ENCODE peak calls at places on chromosomes 2 and 18, in six cellular contexts. F is fibroblast of mammary gland, K is choroid plexus epithelial cell, P is A549, B is cardiac fibroblast, O is IMR-90. Z is an unnamed sample.

GRCh38 chr18:27964811-27965210 is 212.1 kb downstream of the CDH2 start:
- DNase-seq in B (peak), K (peak), P (peak), O (peak), F (no peak), Z (peak)

GRCh38 chr2:173720310-173720709 is 244.9 kb downstream of the SP3 start:
- DNase-seq in F (peak), O (peak), K (peak), P (no peak), B (peak), Z (peak)

GRCh38 chr2:74183878-74184277 is 5.2 kb upstream of the MOB1A start:
- DNase-seq in F (no peak), O (no peak), P (no peak), B (no peak), K (no peak), Z (no peak)

GRCh38 chr18:35770360-35770759 is 188.8 kb downstream of the GALNT1 start:
- DNase-seq in F (peak), K (no peak), B (no peak), P (no peak), O (no peak), Z (no peak)

GRCh38 chr2:1750935-1751767 is 6.8 kb upstream of the PXDN start:
- DNase-seq in O (peak), B (peak), F (peak), K (peak), P (peak), Z (peak)

GRCh38 chr2:218871345-218872302 is 9.0 kb upstream of the WNT10A start:
- DNase-seq in F (no peak), K (no peak), O (no peak), B (no peak), P (no peak), Z (no peak)

GRCh38 chr2:233846387-233847247 is 7.7 kb downstream of the HJURP start:
- DNase-seq in P (no peak), B (peak), K (peak), O (no peak), F (no peak), Z (no peak)

GRCh38 chr2:80519699-80520291 is 215.2 kb upstream of the LRRTM1 start:
- DNase-seq in F (peak), P (no peak), B (no peak), K (no peak), O (no peak), Z (no peak)

GRCh38 chr2:207632575-207633492 is 7.6 kb upstream of the METTL21A start:
- DNase-seq in B (peak), F (peak), O (peak), K (peak), P (peak), Z (peak)

GRCh38 chr2:207772081-207772843 is 2.6 kb upstream of the FZD5 start:
- DNase-seq in P (peak), B (peak), O (no peak), K (no peak), F (peak), Z (peak)

GRCh38 chr2:37934591-37935513 is 9.8 kb downstream of the RMDN2 start:
- DNase-seq in O (no peak), P (no peak), B (no peak), K (no peak), F (no peak), Z (no peak)

GRCh38 chr2:215479536-215480240 is 43.8 kb upstream of the FN1 start:
- DNase-seq in P (no peak), K (no peak), F (no peak), O (no peak), B (no peak), Z (no peak)

GRCh38 chr18:6773777-6774176 is 44.3 kb downstream of the ARHGAP28 start:
- DNase-seq in F (no peak), O (no peak), P (no peak), B (no peak), K (no peak), Z (no peak)

GRCh38 chr2:27282892-27283291 is 663 bp downstream of the TRIM54 start:
- DNase-seq in F (no peak), O (no peak), P (peak), K (no peak), B (no peak), Z (no peak)

GRCh38 chr2:232341739-232342126 is 36.8 kb upstream of the ALPP start:
- DNase-seq in F (no peak), K (no peak), O (no peak), P (no peak), B (no peak), Z (no peak)

GRCh38 chr2:201600906-201601305 is 42.4 kb downstream of the TMEM237 start:
- DNase-seq in P (no peak), K (no peak), B (no peak), O (no peak), F (no peak), Z (no peak)

GRCh38 chr2:26811261-26811660 is 25.4 kb downstream of the CENPA start:
- DNase-seq in B (no peak), F (no peak), O (no peak), P (no peak), K (no peak), Z (no peak)

GRCh38 chr2:9952856-9953503 is 1.5 kb downstream of the GRHL1 start:
- DNase-seq in O (no peak), P (no peak), K (no peak), F (no peak), B (no peak), Z (no peak)

GRCh38 chr2:103451283-103451682 is 689.5 kb downstream of the TMEM182 start:
- DNase-seq in O (no peak), B (no peak), P (no peak), F (no peak), K (no peak), Z (no peak)

GRCh38 chr2:148967484-148967883 is 71.0 kb upstream of the LYPD6B start:
- DNase-seq in O (peak), K (peak), B (peak), P (no peak), F (peak), Z (peak)

GRCh38 chr2:162073776-162074578 is at the start of gene DPP4:
- DNase-seq in F (peak), P (peak), B (peak), K (no peak), O (peak), Z (no peak)

GRCh38 chr2:219408101-219409030 is 9.8 kb upstream of the DES start:
- DNase-seq in B (no peak), O (peak), P (no peak), K (peak), F (no peak), Z (no peak)

GRCh38 chr2:62283147-62283546 is 87.2 kb downstream of the B3GNT2 start:
- DNase-seq in B (no peak), F (no peak), O (no peak), K (no peak), P (no peak), Z (no peak)

GRCh38 chr2:175030380-175031271 is 25.4 kb upstream of the CHN1 start:
- DNase-seq in K (peak), P (peak), B (peak), F (peak), O (peak), Z (peak)

GRCh38 chr2:121010998-121011397 is 274.0 kb downstream of the TFCP2L1 start:
- DNase-seq in P (no peak), O (no peak), F (no peak), K (no peak), B (no peak), Z (no peak)

GRCh38 chr2:210172219-210172575 is 988 bp upstream of the KANSL1L start:
- DNase-seq in K (no peak), B (no peak), P (no peak), O (no peak), F (no peak), Z (no peak)

GRCh38 chr2:126788113-126788512 is 110.6 kb upstream of the TEX51 start:
- DNase-seq in O (no peak), P (no peak), F (no peak), K (no peak), B (no peak), Z (no peak)

GRCh38 chr2:222797308-222797707 is 63.5 kb upstream of the ACSL3 start:
- DNase-seq in K (peak), O (peak), P (peak), B (peak), F (peak), Z (peak)

GRCh38 chr2:119940856-119941255 is 72.0 kb upstream of the EPB41L5 start:
- DNase-seq in B (peak), K (no peak), P (no peak), F (no peak), O (no peak), Z (peak)

GRCh38 chr2:101999122-101999789 is 7.5 kb downstream of the IL1R2 start:
- DNase-seq in B (peak), F (peak), K (peak), O (peak), P (peak), Z (peak)

GRCh38 chr2:121478996-121479735 is 51.5 kb upstream of the RNU4ATAC start:
- DNase-seq in O (peak), P (no peak), K (no peak), B (no peak), F (no peak), Z (no peak)

GRCh38 chr2:39913648-39914456 is 134.8 kb upstream of the THUMPD2 start:
- DNase-seq in B (peak), O (peak), P (peak), K (peak), F (peak), Z (peak)

GRCh38 chr2:49004046-49004626 is 150.2 kb downstream of the FSHR start:
- DNase-seq in K (no peak), O (no peak), B (no peak), F (no peak), P (no peak), Z (no peak)

GRCh38 chr2:50591021-50591420 is 440.9 kb downstream of the NRXN1 start:
- DNase-seq in B (no peak), O (no peak), F (no peak), P (no peak), K (no peak), Z (no peak)

GRCh38 chr2:96156926-96157648 is 11.8 kb upstream of the DUSP2 start:
- DNase-seq in F (no peak), P (no peak), O (no peak), B (no peak), K (no peak), Z (no peak)

DNA sequence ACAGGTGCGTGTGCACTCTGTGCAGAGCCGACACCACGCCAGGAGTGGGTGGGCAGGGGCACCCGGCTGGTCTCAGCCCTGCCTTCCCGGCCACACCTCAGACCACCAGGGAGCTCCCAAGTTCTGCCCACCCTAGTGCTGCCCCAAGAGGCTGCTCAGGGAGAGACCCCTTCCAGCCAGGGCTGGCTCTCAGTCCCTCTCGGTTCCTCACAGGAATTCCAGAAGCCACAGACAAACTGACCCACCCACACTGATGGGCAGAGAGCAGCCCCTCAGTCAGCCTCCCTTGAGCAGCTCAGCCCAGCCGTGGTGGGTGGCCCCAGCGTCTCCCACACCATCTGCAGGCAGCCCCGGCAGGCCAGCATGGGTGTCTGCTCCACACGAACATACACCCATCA is 33.8 kb downstream of the GPC1 start:
- DNase-seq in F (no peak), K (no peak), O (no peak), B (no peak), P (no peak), Z (no peak)
- TF ChIP-seq CTCF in F (no peak), K (no peak), O (peak), B (no peak), P (no peak), Z (no peak)

GRCh38 chr2:134716716-134717585 is 1.8 kb downstream of the TMEM163 start:
- DNase-seq in P (no peak), K (no peak), F (no peak), O (no peak), B (no peak), Z (no peak)
- H3K4me3 ChIP-seq in P (no peak), K (no peak), F (no peak), O (no peak), B (no peak), Z (no peak)

GRCh38 chr2:98702896-98703620 is 27.9 kb downstream of the MGAT4A start:
- DNase-seq in O (no peak), P (no peak), B (no peak), K (no peak), F (peak), Z (no peak)
- TF ChIP-seq CTCF in O (no peak), P (no peak), B (peak), K (no peak), F (peak), Z (no peak)

GRCh38 chr18:31498450-31499156 is 626 bp downstream of the DSG2 start:
- DNase-seq in B (peak), K (no peak), F (peak), P (no peak), O (no peak), Z (peak)

GRCh38 chr18:31497404-31497710 is 620 bp upstream of the DSG2 start:
- DNase-seq in B (no peak), P (no peak), O (no peak), F (no peak), K (no peak), Z (no peak)

GRCh38 chr18:31500161-31500688 is 2.2 kb downstream of the DSG2 start:
- DNase-seq in O (no peak), K (no peak), B (no peak), P (no peak), F (no peak), Z (no peak)

GRCh38 chr18:31499157-31499524 is 1.2 kb downstream of the DSG2 start:
- DNase-seq in K (no peak), B (no peak), O (no peak), P (no peak), F (no peak), Z (peak)

GRCh38 chr18:31497711-31498449 is at the start of gene DSG2:
- DNase-seq in B (peak), K (peak), O (no peak), P (peak), F (peak), Z (peak)
- H3K4me3 ChIP-seq in B (peak), K (peak), O (peak), P (peak), F (peak), Z (peak)

DNA sequence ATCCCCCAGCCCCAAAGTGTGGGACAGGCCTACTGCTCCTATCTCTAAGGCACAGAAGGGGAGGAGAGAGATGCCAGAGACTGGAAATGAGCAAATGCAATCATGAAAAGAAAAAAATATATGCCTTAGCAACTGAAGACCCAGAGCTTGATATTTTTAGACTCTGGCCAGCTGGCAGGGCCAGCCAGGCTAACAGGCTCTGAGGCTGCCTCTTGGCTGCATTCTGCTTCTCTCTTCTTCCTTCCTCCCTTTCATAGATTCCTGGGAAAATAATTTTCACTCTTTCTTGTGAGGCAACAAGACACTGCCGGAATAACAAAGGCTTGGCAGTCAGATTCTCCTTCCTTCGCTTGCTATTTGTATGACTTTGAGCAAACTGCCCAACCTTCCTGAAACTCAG is 209.1 kb downstream of the RAD51AP2 start:
- DNase-seq in B (no peak), O (no peak), P (no peak), F (no peak), K (no peak), Z (no peak)
- TF ChIP-seq CTCF in B (no peak), O (no peak), P (no peak), F (no peak), K (no peak), Z (no peak)

Z was measured in fibroblast of pulmonary artery.